ENCODE peak calls at places on chromosomes 4 and X, in six cellular contexts. D, A, N, K, H and P are unnamed samples.
A peak's percentile ranks its signal among the peaks of the same experiment; 100 is the strongest.

GRCh38 chr4:138062929-138063328 is 179.2 kb downstream of the SLC7A11 start:
- DNase-seq in N (no peak), A (no peak), K (peak; percentile 60), D (peak; percentile 53), H (no peak), P (peak; percentile 16)

GRCh38 chr4:22473268-22473667 is 42.6 kb downstream of the ADGRA3 start:
- DNase-seq in D (peak; percentile 66), H (no peak), A (no peak), N (no peak), K (peak; percentile 93), P (peak; percentile 88)

GRCh38 chr4:104064650-104065577 is 345.1 kb upstream of the TACR3 start:
- DNase-seq in D (peak; percentile 12), A (peak; percentile 15), N (peak; percentile 55), H (peak; percentile 79), K (peak; percentile 43), P (peak; percentile 72)

GRCh38 chrX:87664381-87664780 is 146.8 kb downstream of the KLHL4 start:
- DNase-seq in H (no peak), K (peak; percentile 19), D (no peak), A (no peak), N (no peak), P (peak; percentile 50)

GRCh38 chr4:69831646-69832325 is 28.2 kb downstream of the SULT1E1 start:
- DNase-seq in D (no peak), N (no peak), A (peak; percentile 30), H (no peak), K (no peak), P (no peak)

GRCh38 chrX:37652053-37652452 is 33.5 kb upstream of the XK start:
- DNase-seq in H (no peak), N (no peak), A (no peak), K (no peak), D (no peak), P (no peak)

GRCh38 chr4:137000432-137000831 is 531.9 kb downstream of the PCDH18 start:
- DNase-seq in K (no peak), A (no peak), N (no peak), D (no peak), H (no peak), P (no peak)

GRCh38 chr4:36243355-36244256 is 708 bp downstream of the ARAP2 start:
- DNase-seq in H (no peak), D (no peak), N (peak; percentile 28), A (peak; percentile 55), K (peak; percentile 59), P (peak; percentile 73)

GRCh38 chr4:2754848-2755820 is 1.0 kb downstream of the TNIP2 start:
- DNase-seq in K (no peak), A (no peak), N (no peak), H (no peak), D (no peak), P (no peak)

GRCh38 chr4:112178731-112179130 is 33.5 kb downstream of the FAM241A start:
- DNase-seq in D (no peak), H (no peak), N (no peak), A (no peak), K (no peak), P (no peak)

GRCh38 chr4:46648088-46648744 is 258.3 kb upstream of the GABRA2 start:
- DNase-seq in A (peak; percentile 16), K (peak; percentile 29), H (peak; percentile 63), N (peak; percentile 21), D (no peak), P (peak; percentile 81)

GRCh38 chr4:138891610-138892009 is 124.0 kb upstream of the NOCT start:
- DNase-seq in N (no peak), A (no peak), D (peak; percentile 22), K (no peak), H (no peak), P (no peak)

GRCh38 chrX:20266810-20267598 is at the start of gene RPS6KA3:
- DNase-seq in D (peak; percentile 81), N (peak; percentile 65), K (peak; percentile 63), A (peak; percentile 94), H (peak; percentile 90), P (peak; percentile 86)

GRCh38 chr4:147057631-147057980 is 111.9 kb upstream of the TTC29 start:
- DNase-seq in N (no peak), D (no peak), H (no peak), A (no peak), K (peak; percentile 55), P (peak; percentile 13)

GRCh38 chr4:2303121-2303685 is 41.3 kb upstream of the MXD4 start:
- DNase-seq in K (no peak), A (no peak), D (no peak), N (no peak), H (no peak), P (no peak)

GRCh38 chrX:130108647-130109428 is 1.5 kb downstream of the ELF4 start:
- DNase-seq in H (no peak), K (peak; percentile 42), D (no peak), N (no peak), A (peak; percentile 73), P (peak; percentile 39)

GRCh38 chr4:10589808-10590207 is 94.8 kb downstream of the CLNK start:
- DNase-seq in A (no peak), H (no peak), N (no peak), K (no peak), D (no peak), P (no peak)

GRCh38 chr4:152679414-152680281 is at the start of gene TMEM154:
- DNase-seq in K (peak; percentile 98), N (peak; percentile 54), A (peak; percentile 74), H (peak; percentile 59), D (peak; percentile 36), P (peak; percentile 93)

DNA sequence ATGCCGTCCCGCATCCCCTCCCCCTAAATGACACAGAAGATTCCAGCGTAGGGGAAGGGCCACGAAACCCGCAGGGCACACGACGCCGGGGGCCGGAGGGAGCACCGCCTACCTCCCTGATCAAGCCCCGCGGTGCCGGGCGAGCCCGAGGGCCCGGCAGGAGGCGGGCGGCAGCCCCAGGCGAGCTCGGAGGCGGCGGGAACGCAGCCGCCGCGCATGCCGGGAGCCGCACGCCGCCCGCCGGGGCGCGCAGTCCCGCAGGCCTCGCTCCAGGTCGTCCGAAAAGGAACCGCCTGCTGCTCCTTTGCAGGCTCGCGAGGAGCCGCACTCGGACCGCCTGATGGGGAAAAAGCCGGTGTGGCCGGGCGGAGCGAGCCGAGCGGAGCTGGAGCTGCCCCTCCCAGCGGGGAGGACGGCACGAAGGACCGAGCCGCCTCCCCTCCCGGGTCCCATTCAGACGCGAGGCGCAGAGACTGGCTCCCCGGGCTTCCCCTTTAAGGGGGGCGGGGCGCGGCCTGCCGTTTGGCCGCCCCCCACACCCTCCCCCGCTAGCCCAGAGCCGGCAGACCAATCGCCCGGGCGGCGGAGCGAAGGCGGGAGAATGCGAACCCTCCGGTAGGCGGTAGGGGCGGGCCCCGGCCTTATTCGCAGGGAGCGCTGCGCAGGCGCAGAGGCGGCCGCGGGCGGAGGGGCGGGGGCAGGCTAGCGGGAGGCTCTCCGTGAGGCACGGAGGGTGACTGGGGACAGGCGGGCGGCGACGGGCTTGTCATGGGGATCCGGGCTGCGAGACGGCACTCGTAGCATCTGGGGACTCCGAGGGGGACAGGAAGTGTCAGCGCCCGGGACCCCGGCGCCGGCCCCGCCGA is 561 bp upstream of the ING2 start:
- DNase-seq in H (peak; percentile 99), A (peak; percentile 99), K (peak; percentile 90), N (peak; percentile 98), D (peak; percentile 96), P (peak; percentile 98)
- TF ChIP-seq CTCF in H (peak; percentile 7), A (no peak), K (peak; percentile 38), N (no peak), D (peak; percentile 26), P (peak; percentile 24)

GRCh38 chr4:30182786-30183185 is 537.4 kb upstream of the PCDH7 start:
- DNase-seq in K (peak; percentile 72), D (no peak), N (no peak), A (no peak), H (no peak), P (no peak)

GRCh38 chr4:30181512-30181911 is 538.7 kb upstream of the PCDH7 start:
- DNase-seq in D (no peak), H (no peak), A (no peak), N (no peak), K (no peak), P (no peak)

GRCh38 chr4:30181918-30182317 is 538.3 kb upstream of the PCDH7 start:
- DNase-seq in N (no peak), K (no peak), A (no peak), H (no peak), D (no peak), P (no peak)
- TF ChIP-seq CTCF in N (no peak), K (no peak), A (no peak), H (no peak), D (no peak), P (no peak)

GRCh38 chrX:17670874-17671273 is 66.4 kb upstream of the SCML1 start:
- DNase-seq in N (no peak), D (no peak), K (no peak), H (no peak), A (no peak), P (no peak)

GRCh38 chrX:17669891-17670290 is 67.4 kb upstream of the SCML1 start:
- DNase-seq in A (no peak), K (no peak), H (no peak), D (no peak), N (no peak), P (no peak)

GRCh38 chrX:17674611-17675010 is 62.7 kb upstream of the SCML1 start:
- DNase-seq in A (no peak), N (no peak), K (peak; percentile 8), H (no peak), D (no peak), P (peak; percentile 35)

GRCh38 chrX:17668929-17669328 is 68.4 kb upstream of the SCML1 start:
- DNase-seq in K (no peak), N (no peak), D (no peak), H (no peak), A (no peak), P (no peak)

DNA sequence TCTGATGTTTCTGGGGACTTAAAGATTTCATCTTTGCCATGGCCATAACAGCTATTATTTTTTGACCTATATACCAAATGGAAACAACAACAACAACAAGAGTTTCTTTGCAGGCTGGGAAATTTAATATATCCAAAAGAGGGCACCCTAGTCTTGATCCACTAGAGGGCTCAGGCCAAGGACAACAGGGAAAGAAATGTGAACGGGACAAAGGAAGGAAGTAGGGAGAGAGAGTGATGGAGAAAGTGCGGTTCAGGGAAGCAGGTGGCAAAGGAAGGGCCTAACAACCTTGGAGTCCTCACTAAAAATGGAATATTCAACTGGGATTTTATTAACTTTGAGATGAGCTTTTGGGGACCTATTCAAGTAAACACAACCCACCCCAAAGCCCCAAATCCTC is 67.8 kb upstream of the SCML1 start:
- DNase-seq in K (no peak), D (no peak), H (no peak), N (no peak), A (no peak), P (no peak)
- TF ChIP-seq CTCF in K (no peak), D (peak; percentile 8), H (no peak), N (no peak), A (no peak), P (no peak)

GRCh38 chr4:4901877-4902276 is 42.4 kb downstream of the MSX1 start:
- DNase-seq in K (no peak), A (no peak), D (no peak), N (no peak), H (no peak), P (no peak)
- TF ChIP-seq CTCF in K (no peak), A (no peak), D (peak; percentile 27), N (peak; percentile 25), H (peak; percentile 40), P (no peak)